ENCODE peak calls at places on chromosome 19, in nine cellular contexts. One of them, this sample, is unnamed.

GRCh38 chr19:18437481-18438330 is at the start of gene ISYNA1:
- DNase-seq in psoas muscle: peak
- DNase-seq in stimulated activated CD4-positive, alpha-beta T cell treated with anti-CD3 and anti-CD28 coated beads, Interleukin-1b, Interleukin-23, amount 100 ng/mL, for 1 hour: no peak
- DNase-seq in Daoy: peak
- DNase-seq in fibroblast of lung: no peak
- DNase-seq in AG09319: no peak
- DNase-seq in AG09309: no peak
- DNase-seq in transverse colon: peak
- DNase-seq in cardiac fibroblast: peak
- DNase-seq in this sample: no peak

GRCh38 chr19:2015611-2015950 is at the start of gene BTBD2:
- DNase-seq in psoas muscle: peak
- DNase-seq in stimulated activated CD4-positive, alpha-beta T cell treated with anti-CD3 and anti-CD28 coated beads, Interleukin-1b, Interleukin-23, amount 100 ng/mL, for 1 hour: peak
- DNase-seq in Daoy: peak
- DNase-seq in fibroblast of lung: peak
- DNase-seq in AG09319: peak
- DNase-seq in AG09309: peak
- DNase-seq in transverse colon: peak
- DNase-seq in cardiac fibroblast: peak
- DNase-seq in this sample: peak

GRCh38 chr19:38009650-38010229 is 102.7 kb downstream of the SIPA1L3 start:
- DNase-seq in psoas muscle: no peak
- DNase-seq in stimulated activated CD4-positive, alpha-beta T cell treated with anti-CD3 and anti-CD28 coated beads, Interleukin-1b, Interleukin-23, amount 100 ng/mL, for 1 hour: no peak
- DNase-seq in Daoy: no peak
- DNase-seq in fibroblast of lung: no peak
- DNase-seq in AG09319: no peak
- DNase-seq in AG09309: no peak
- DNase-seq in transverse colon: no peak
- DNase-seq in cardiac fibroblast: no peak
- DNase-seq in this sample: no peak

GRCh38 chr19:29404951-29405727 is 120.7 kb upstream of the VSTM2B start:
- DNase-seq in psoas muscle: no peak
- DNase-seq in stimulated activated CD4-positive, alpha-beta T cell treated with anti-CD3 and anti-CD28 coated beads, Interleukin-1b, Interleukin-23, amount 100 ng/mL, for 1 hour: no peak
- DNase-seq in Daoy: no peak
- DNase-seq in fibroblast of lung: no peak
- DNase-seq in AG09319: no peak
- DNase-seq in AG09309: no peak
- DNase-seq in transverse colon: peak
- DNase-seq in cardiac fibroblast: no peak
- DNase-seq in this sample: no peak

GRCh38 chr19:17605761-17606745 is 50.6 kb downstream of the COLGALT1 start:
- DNase-seq in psoas muscle: peak
- DNase-seq in stimulated activated CD4-positive, alpha-beta T cell treated with anti-CD3 and anti-CD28 coated beads, Interleukin-1b, Interleukin-23, amount 100 ng/mL, for 1 hour: peak
- DNase-seq in Daoy: peak
- DNase-seq in fibroblast of lung: peak
- DNase-seq in AG09319: peak
- DNase-seq in AG09309: no peak
- DNase-seq in transverse colon: peak
- DNase-seq in cardiac fibroblast: peak
- DNase-seq in this sample: peak

GRCh38 chr19:39563408-39563807 is 23.4 kb upstream of the EID2 start:
- DNase-seq in psoas muscle: no peak
- DNase-seq in stimulated activated CD4-positive, alpha-beta T cell treated with anti-CD3 and anti-CD28 coated beads, Interleukin-1b, Interleukin-23, amount 100 ng/mL, for 1 hour: no peak
- DNase-seq in Daoy: peak
- DNase-seq in fibroblast of lung: no peak
- DNase-seq in AG09319: no peak
- DNase-seq in AG09309: no peak
- DNase-seq in transverse colon: no peak
- DNase-seq in cardiac fibroblast: peak
- DNase-seq in this sample: peak

GRCh38 chr19:55079400-55080038 is 3.9 kb downstream of the EPS8L1 start:
- DNase-seq in psoas muscle: no peak
- DNase-seq in stimulated activated CD4-positive, alpha-beta T cell treated with anti-CD3 and anti-CD28 coated beads, Interleukin-1b, Interleukin-23, amount 100 ng/mL, for 1 hour: no peak
- DNase-seq in Daoy: no peak
- DNase-seq in fibroblast of lung: no peak
- DNase-seq in AG09319: no peak
- DNase-seq in AG09309: no peak
- DNase-seq in transverse colon: no peak
- DNase-seq in cardiac fibroblast: no peak
- DNase-seq in this sample: no peak

GRCh38 chr19:49763230-49763629 is at the start of gene TSKS:
- DNase-seq in psoas muscle: no peak
- DNase-seq in stimulated activated CD4-positive, alpha-beta T cell treated with anti-CD3 and anti-CD28 coated beads, Interleukin-1b, Interleukin-23, amount 100 ng/mL, for 1 hour: no peak
- DNase-seq in Daoy: no peak
- DNase-seq in fibroblast of lung: no peak
- DNase-seq in AG09319: no peak
- DNase-seq in AG09309: no peak
- DNase-seq in transverse colon: no peak
- DNase-seq in cardiac fibroblast: no peak
- DNase-seq in this sample: no peak

GRCh38 chr19:41577144-41577830 is 1.3 kb downstream of the CEACAM21 start:
- DNase-seq in psoas muscle: no peak
- DNase-seq in stimulated activated CD4-positive, alpha-beta T cell treated with anti-CD3 and anti-CD28 coated beads, Interleukin-1b, Interleukin-23, amount 100 ng/mL, for 1 hour: no peak
- DNase-seq in Daoy: no peak
- DNase-seq in fibroblast of lung: no peak
- DNase-seq in AG09319: no peak
- DNase-seq in AG09309: no peak
- DNase-seq in transverse colon: no peak
- DNase-seq in cardiac fibroblast: no peak
- DNase-seq in this sample: no peak

GRCh38 chr19:13120817-13121216 is 2.8 kb downstream of the NACC1 start:
- DNase-seq in psoas muscle: no peak
- DNase-seq in stimulated activated CD4-positive, alpha-beta T cell treated with anti-CD3 and anti-CD28 coated beads, Interleukin-1b, Interleukin-23, amount 100 ng/mL, for 1 hour: no peak
- DNase-seq in Daoy: no peak
- DNase-seq in fibroblast of lung: peak
- DNase-seq in AG09319: no peak
- DNase-seq in AG09309: peak
- DNase-seq in transverse colon: no peak
- DNase-seq in cardiac fibroblast: peak
- DNase-seq in this sample: peak

GRCh38 chr19:9580728-9581127 is 3.6 kb downstream of the ZNF121 start:
- DNase-seq in psoas muscle: no peak
- DNase-seq in stimulated activated CD4-positive, alpha-beta T cell treated with anti-CD3 and anti-CD28 coated beads, Interleukin-1b, Interleukin-23, amount 100 ng/mL, for 1 hour: no peak
- DNase-seq in Daoy: no peak
- DNase-seq in fibroblast of lung: no peak
- DNase-seq in AG09319: no peak
- DNase-seq in AG09309: no peak
- DNase-seq in transverse colon: no peak
- DNase-seq in cardiac fibroblast: no peak
- DNase-seq in this sample: no peak

GRCh38 chr19:30070970-30071632 is 129.1 kb downstream of the URI1 start:
- DNase-seq in psoas muscle: peak
- DNase-seq in stimulated activated CD4-positive, alpha-beta T cell treated with anti-CD3 and anti-CD28 coated beads, Interleukin-1b, Interleukin-23, amount 100 ng/mL, for 1 hour: no peak
- DNase-seq in Daoy: peak
- DNase-seq in fibroblast of lung: no peak
- DNase-seq in AG09319: no peak
- DNase-seq in AG09309: no peak
- DNase-seq in transverse colon: peak
- DNase-seq in cardiac fibroblast: no peak
- DNase-seq in this sample: no peak

GRCh38 chr19:273393-273792 is 17.8 kb downstream of the PLPP2 start:
- DNase-seq in psoas muscle: no peak
- DNase-seq in stimulated activated CD4-positive, alpha-beta T cell treated with anti-CD3 and anti-CD28 coated beads, Interleukin-1b, Interleukin-23, amount 100 ng/mL, for 1 hour: no peak
- DNase-seq in Daoy: no peak
- DNase-seq in fibroblast of lung: no peak
- DNase-seq in AG09319: no peak
- DNase-seq in AG09309: no peak
- DNase-seq in transverse colon: no peak
- DNase-seq in cardiac fibroblast: no peak
- DNase-seq in this sample: no peak

GRCh38 chr19:42114412-42114811 is 17.8 kb downstream of the POU2F2 start:
- DNase-seq in psoas muscle: peak
- DNase-seq in stimulated activated CD4-positive, alpha-beta T cell treated with anti-CD3 and anti-CD28 coated beads, Interleukin-1b, Interleukin-23, amount 100 ng/mL, for 1 hour: no peak
- DNase-seq in Daoy: peak
- DNase-seq in fibroblast of lung: no peak
- DNase-seq in AG09319: no peak
- DNase-seq in AG09309: no peak
- DNase-seq in transverse colon: peak
- DNase-seq in cardiac fibroblast: no peak
- DNase-seq in this sample: no peak

GRCh38 chr19:2811221-2811722 is 8.4 kb upstream of the ZNF554 start:
- DNase-seq in psoas muscle: no peak
- DNase-seq in stimulated activated CD4-positive, alpha-beta T cell treated with anti-CD3 and anti-CD28 coated beads, Interleukin-1b, Interleukin-23, amount 100 ng/mL, for 1 hour: no peak
- DNase-seq in Daoy: no peak
- DNase-seq in fibroblast of lung: no peak
- DNase-seq in AG09319: no peak
- DNase-seq in AG09309: no peak
- DNase-seq in transverse colon: peak
- DNase-seq in cardiac fibroblast: no peak
- DNase-seq in this sample: no peak

GRCh38 chr19:48480151-48480475 is 10.9 kb downstream of the CYTH2 start:
- DNase-seq in psoas muscle: peak
- DNase-seq in stimulated activated CD4-positive, alpha-beta T cell treated with anti-CD3 and anti-CD28 coated beads, Interleukin-1b, Interleukin-23, amount 100 ng/mL, for 1 hour: no peak
- DNase-seq in Daoy: no peak
- DNase-seq in fibroblast of lung: peak
- DNase-seq in AG09319: no peak
- DNase-seq in AG09309: no peak
- DNase-seq in transverse colon: peak
- DNase-seq in cardiac fibroblast: no peak
- DNase-seq in this sample: peak

GRCh38 chr19:38715540-38715939 is 28.7 kb downstream of the CAPN12 start:
- DNase-seq in psoas muscle: no peak
- DNase-seq in stimulated activated CD4-positive, alpha-beta T cell treated with anti-CD3 and anti-CD28 coated beads, Interleukin-1b, Interleukin-23, amount 100 ng/mL, for 1 hour: no peak
- DNase-seq in Daoy: no peak
- DNase-seq in fibroblast of lung: no peak
- DNase-seq in AG09319: no peak
- DNase-seq in AG09309: no peak
- DNase-seq in transverse colon: no peak
- DNase-seq in cardiac fibroblast: no peak
- DNase-seq in this sample: no peak

GRCh38 chr19:41945135-41945766 is 13.9 kb downstream of the RABAC1 start:
- DNase-seq in psoas muscle: no peak
- DNase-seq in stimulated activated CD4-positive, alpha-beta T cell treated with anti-CD3 and anti-CD28 coated beads, Interleukin-1b, Interleukin-23, amount 100 ng/mL, for 1 hour: peak
- DNase-seq in Daoy: no peak
- DNase-seq in fibroblast of lung: no peak
- DNase-seq in AG09319: no peak
- DNase-seq in AG09309: no peak
- DNase-seq in transverse colon: peak
- DNase-seq in cardiac fibroblast: no peak
- DNase-seq in this sample: no peak

GRCh38 chr19:5691205-5691929 is 1.3 kb downstream of the RPL36 start:
- DNase-seq in psoas muscle: peak
- DNase-seq in stimulated activated CD4-positive, alpha-beta T cell treated with anti-CD3 and anti-CD28 coated beads, Interleukin-1b, Interleukin-23, amount 100 ng/mL, for 1 hour: no peak
- DNase-seq in Daoy: peak
- DNase-seq in fibroblast of lung: peak
- DNase-seq in AG09319: peak
- DNase-seq in AG09309: no peak
- DNase-seq in transverse colon: peak
- DNase-seq in cardiac fibroblast: peak
- DNase-seq in this sample: peak

GRCh38 chr19:531753-532571 is at the start of gene CDC34:
- DNase-seq in psoas muscle: no peak
- DNase-seq in stimulated activated CD4-positive, alpha-beta T cell treated with anti-CD3 and anti-CD28 coated beads, Interleukin-1b, Interleukin-23, amount 100 ng/mL, for 1 hour: no peak
- DNase-seq in Daoy: no peak
- DNase-seq in fibroblast of lung: no peak
- DNase-seq in AG09319: no peak
- DNase-seq in AG09309: no peak
- DNase-seq in transverse colon: peak
- DNase-seq in cardiac fibroblast: no peak
- DNase-seq in this sample: no peak

GRCh38 chr19:2869618-2870017 is 2.5 kb downstream of the ZNF556 start:
- DNase-seq in psoas muscle: no peak
- DNase-seq in stimulated activated CD4-positive, alpha-beta T cell treated with anti-CD3 and anti-CD28 coated beads, Interleukin-1b, Interleukin-23, amount 100 ng/mL, for 1 hour: no peak
- DNase-seq in Daoy: peak
- DNase-seq in fibroblast of lung: no peak
- DNase-seq in AG09319: no peak
- DNase-seq in AG09309: no peak
- DNase-seq in transverse colon: no peak
- DNase-seq in cardiac fibroblast: no peak
- DNase-seq in this sample: no peak

GRCh38 chr19:29173896-29174295 is 39.1 kb downstream of the UQCRFS1 start:
- DNase-seq in psoas muscle: no peak
- DNase-seq in stimulated activated CD4-positive, alpha-beta T cell treated with anti-CD3 and anti-CD28 coated beads, Interleukin-1b, Interleukin-23, amount 100 ng/mL, for 1 hour: no peak
- DNase-seq in Daoy: no peak
- DNase-seq in fibroblast of lung: no peak
- DNase-seq in AG09319: no peak
- DNase-seq in AG09309: no peak
- DNase-seq in transverse colon: no peak
- DNase-seq in cardiac fibroblast: no peak
- DNase-seq in this sample: no peak

GRCh38 chr19:38545596-38545995 is 72.2 kb downstream of the MAP4K1 start:
- DNase-seq in psoas muscle: no peak
- DNase-seq in stimulated activated CD4-positive, alpha-beta T cell treated with anti-CD3 and anti-CD28 coated beads, Interleukin-1b, Interleukin-23, amount 100 ng/mL, for 1 hour: no peak
- DNase-seq in Daoy: no peak
- DNase-seq in fibroblast of lung: no peak
- DNase-seq in AG09319: no peak
- DNase-seq in AG09309: no peak
- DNase-seq in transverse colon: no peak
- DNase-seq in cardiac fibroblast: peak
- DNase-seq in this sample: peak

GRCh38 chr19:16920816-16921529 is 32.2 kb downstream of the F2RL3 start:
- DNase-seq in psoas muscle: peak
- DNase-seq in stimulated activated CD4-positive, alpha-beta T cell treated with anti-CD3 and anti-CD28 coated beads, Interleukin-1b, Interleukin-23, amount 100 ng/mL, for 1 hour: no peak
- DNase-seq in Daoy: peak
- DNase-seq in fibroblast of lung: peak
- DNase-seq in AG09319: no peak
- DNase-seq in AG09309: peak
- DNase-seq in transverse colon: no peak
- DNase-seq in cardiac fibroblast: peak
- DNase-seq in this sample: peak

GRCh38 chr19:27392027-27392632 is 1820.8 kb downstream of the UQCRFS1 start:
- DNase-seq in psoas muscle: peak
- DNase-seq in stimulated activated CD4-positive, alpha-beta T cell treated with anti-CD3 and anti-CD28 coated beads, Interleukin-1b, Interleukin-23, amount 100 ng/mL, for 1 hour: no peak
- DNase-seq in Daoy: no peak
- DNase-seq in fibroblast of lung: no peak
- DNase-seq in AG09319: no peak
- DNase-seq in AG09309: no peak
- DNase-seq in transverse colon: no peak
- DNase-seq in cardiac fibroblast: no peak
- DNase-seq in this sample: no peak

GRCh38 chr19:34485831-34486230 is 4.3 kb downstream of the WTIP start:
- DNase-seq in psoas muscle: no peak
- DNase-seq in stimulated activated CD4-positive, alpha-beta T cell treated with anti-CD3 and anti-CD28 coated beads, Interleukin-1b, Interleukin-23, amount 100 ng/mL, for 1 hour: no peak
- DNase-seq in Daoy: no peak
- DNase-seq in fibroblast of lung: no peak
- DNase-seq in AG09319: no peak
- DNase-seq in AG09309: no peak
- DNase-seq in transverse colon: no peak
- DNase-seq in cardiac fibroblast: no peak
- DNase-seq in this sample: no peak

GRCh38 chr19:35293733-35294309 is 1.9 kb downstream of the MAG start:
- DNase-seq in psoas muscle: no peak
- DNase-seq in stimulated activated CD4-positive, alpha-beta T cell treated with anti-CD3 and anti-CD28 coated beads, Interleukin-1b, Interleukin-23, amount 100 ng/mL, for 1 hour: no peak
- DNase-seq in Daoy: no peak
- DNase-seq in fibroblast of lung: no peak
- DNase-seq in AG09319: no peak
- DNase-seq in AG09309: no peak
- DNase-seq in transverse colon: no peak
- DNase-seq in cardiac fibroblast: no peak
- DNase-seq in this sample: no peak

GRCh38 chr19:31838163-31838798 is 489.0 kb upstream of the TSHZ3 start:
- DNase-seq in psoas muscle: no peak
- DNase-seq in stimulated activated CD4-positive, alpha-beta T cell treated with anti-CD3 and anti-CD28 coated beads, Interleukin-1b, Interleukin-23, amount 100 ng/mL, for 1 hour: no peak
- DNase-seq in Daoy: peak
- DNase-seq in fibroblast of lung: peak
- DNase-seq in AG09319: no peak
- DNase-seq in AG09309: no peak
- DNase-seq in transverse colon: no peak
- DNase-seq in cardiac fibroblast: no peak
- DNase-seq in this sample: no peak

GRCh38 chr19:18160792-18161690 is 8.1 kb downstream of the PIK3R2 start:
- DNase-seq in psoas muscle: peak
- DNase-seq in stimulated activated CD4-positive, alpha-beta T cell treated with anti-CD3 and anti-CD28 coated beads, Interleukin-1b, Interleukin-23, amount 100 ng/mL, for 1 hour: peak
- DNase-seq in Daoy: peak
- DNase-seq in fibroblast of lung: peak
- DNase-seq in AG09319: peak
- DNase-seq in AG09309: no peak
- DNase-seq in transverse colon: peak
- DNase-seq in cardiac fibroblast: peak
- DNase-seq in this sample: peak

This sample was measured in fibroblast of the aortic adventitia.